ENCODE peak calls at places on chromosomes 4 and X, in four cellular contexts. U is T-helper 9 cell; W is activated T-cell treated with anti-CD3 and anti-CD28 coated beads, Interleukin-2, amount 50 U/mL, for 72 hours; T is progenitor cell of endocrine pancreas. S is an unnamed sample.

GRCh38 chrX:121802881-121803412 is 755.5 kb downstream of the GLUD2 start:
- DNase-seq in T (no peak), W (no peak), U (no peak), S (no peak)

GRCh38 chr4:163967263-163967662 is 472.8 kb downstream of the TMA16 start:
- DNase-seq in T (no peak), W (no peak), U (no peak), S (no peak)

GRCh38 chr4:14583331-14583730 is 418.9 kb upstream of the CPEB2 start:
- DNase-seq in T (no peak), W (no peak), U (no peak), S (no peak)

GRCh38 chr4:125582302-125582701 is 267.5 kb downstream of the FAT4 start:
- DNase-seq in U (no peak), T (no peak), W (no peak), S (no peak)

GRCh38 chr4:22824091-22824490 is 131.4 kb downstream of the GBA3 start:
- DNase-seq in T (no peak), W (no peak), U (no peak), S (no peak)

GRCh38 chr4:24794111-24794860 is 1.1 kb upstream of the SOD3 start:
- DNase-seq in U (no peak), W (no peak), T (no peak), S (no peak)

GRCh38 chr4:26936284-26937065 is 75.8 kb downstream of the STIM2 start:
- DNase-seq in T (no peak), U (no peak), W (no peak), S (no peak)

GRCh38 chr4:136383126-136383525 is 1149.2 kb downstream of the PCDH18 start:
- DNase-seq in W (no peak), T (no peak), U (no peak), S (no peak)

GRCh38 chr4:182015893-182016292 is 227.3 kb upstream of the TENM3 start:
- DNase-seq in W (no peak), T (no peak), U (no peak), S (no peak)

GRCh38 chrX:17616936-17617335 is 120.4 kb upstream of the SCML1 start:
- DNase-seq in U (no peak), T (no peak), W (no peak), S (no peak)

GRCh38 chr4:16122784-16123183 is 39.0 kb upstream of the PROM1 start:
- DNase-seq in U (no peak), W (peak), T (no peak), S (no peak)

GRCh38 chrX:9336501-9336900 is 128.4 kb upstream of the TBL1X start:
- DNase-seq in W (no peak), T (no peak), U (no peak), S (no peak)

GRCh38 chrX:130725519-130725918 is 177.5 kb downstream of the ENOX2 start:
- DNase-seq in U (no peak), W (no peak), T (no peak), S (no peak)

GRCh38 chr4:172982151-172982590 is 186.4 kb upstream of the GALNT7 start:
- DNase-seq in W (no peak), U (no peak), T (no peak), S (no peak)

GRCh38 chrX:9614016-9614415 is 149.2 kb downstream of the TBL1X start:
- DNase-seq in U (no peak), T (no peak), W (no peak), S (no peak)

GRCh38 chrX:1564750-1565683 is 26.4 kb upstream of the AKAP17A start:
- DNase-seq in T (no peak), U (no peak), W (no peak), S (no peak)

GRCh38 chrX:119181491-119181890 is 53.9 kb upstream of the KIAA1210 start:
- DNase-seq in U (no peak), T (no peak), W (no peak), S (no peak)

GRCh38 chrX:40468033-40468979 is 112.5 kb upstream of the ATP6AP2 start:
- DNase-seq in U (no peak), T (no peak), W (peak), S (peak)

GRCh38 chrX:124194903-124195302 is 137.6 kb upstream of the TEX13D start:
- DNase-seq in U (no peak), T (no peak), W (no peak), S (no peak)

GRCh38 chr4:18020145-18020670 is 1.3 kb downstream of the LCORL start:
- DNase-seq in U (no peak), T (no peak), W (peak), S (peak)

GRCh38 chrX:16885628-16886027 is 15.5 kb upstream of the RBBP7 start:
- DNase-seq in U (no peak), T (no peak), W (no peak), S (peak)

GRCh38 chrX:82782014-82782413 is 726.1 kb upstream of the POU3F4 start:
- DNase-seq in T (no peak), W (no peak), U (no peak), S (no peak)

GRCh38 chrX:140141444-140142029 is 176.2 kb upstream of the CXorf66 start:
- DNase-seq in W (peak), T (peak), U (peak), S (peak)

GRCh38 chr4:1713003-1713397 is 881 bp upstream of the SLBP start:
- DNase-seq in T (no peak), U (no peak), W (no peak), S (no peak)

GRCh38 chr4:59869559-59869958 is 1330.6 kb upstream of the ADGRL3 start:
- DNase-seq in W (no peak), U (no peak), T (no peak), S (no peak)

GRCh38 chrX:20066968-20067708 is 49.6 kb downstream of the MAP7D2 start:
- DNase-seq in U (no peak), T (no peak), W (peak), S (peak)

GRCh38 chrX:150849996-150850720 is 48.3 kb downstream of the CD99L2 start:
- DNase-seq in U (no peak), T (no peak), W (no peak), S (no peak)

GRCh38 chrX:149114001-149114400 is 391.1 kb downstream of the IDS start:
- DNase-seq in T (no peak), U (no peak), W (no peak), S (no peak)

GRCh38 chr4:2947926-2948325 is 15.3 kb downstream of the NOP14 start:
- DNase-seq in T (no peak), W (no peak), U (no peak), S (no peak)

GRCh38 chr4:127643791-127644190 is 11.0 kb downstream of the INTU start:
- DNase-seq in W (no peak), U (no peak), T (no peak), S (no peak)

GRCh38 chr4:96016615-96017299 is 176.9 kb downstream of the PDHA2 start:
- DNase-seq in U (no peak), W (no peak), T (no peak), S (no peak)

GRCh38 chr4:90857081-90857820 is 730.1 kb downstream of the CCSER1 start:
- DNase-seq in U (no peak), T (no peak), W (no peak), S (no peak)

GRCh38 chr4:70705146-70705855 is 16.5 kb upstream of the RUFY3 start:
- DNase-seq in T (peak), U (peak), W (peak), S (peak)

GRCh38 chrX:73930300-73930699 is 367.3 kb downstream of the CHIC1 start:
- DNase-seq in T (no peak), U (no peak), W (no peak), S (no peak)

GRCh38 chr4:140448830-140449229 is 21.4 kb upstream of the CLGN start:
- DNase-seq in T (no peak), U (no peak), W (no peak), S (no peak)

GRCh38 chr4:84286048-84286447 is 213.0 kb downstream of the NKX6-1 start:
- DNase-seq in W (no peak), T (no peak), U (no peak), S (no peak)

GRCh38 chr4:3820016-3820805 is 54.0 kb downstream of the ADRA2C start:
- DNase-seq in W (no peak), U (no peak), T (no peak), S (no peak)

GRCh38 chr4:80365928-80366327 is 30.4 kb downstream of the CFAP299 start:
- DNase-seq in W (peak), U (peak), T (no peak), S (peak)

GRCh38 chrX:132631579-132632232 is 142.9 kb upstream of the MBNL3 start:
- DNase-seq in U (no peak), W (no peak), T (no peak), S (peak)